ENCODE peak calls at places on chromosomes 4 and X, in five cellular contexts. A, C, N, I and H are unnamed samples.

GRCh38 chrX:153701706-153702105 is 14.0 kb downstream of the SLC6A8 start:
- DNase-seq in N (no peak), C (no peak), I (no peak), A (no peak), H (no peak)

GRCh38 chr4:58740897-58741296 is 1630.7 kb upstream of the IGFBP7 start:
- DNase-seq in N (no peak), C (no peak), A (no peak), I (no peak), H (no peak)

GRCh38 chrX:19225906-19226305 is 103.6 kb upstream of the ADGRG2 start:
- DNase-seq in C (no peak), N (no peak), A (no peak), I (no peak), H (peak; percentile 4)

GRCh38 chrX:11427082-11428033 is 134.1 kb downstream of the AMELX start:
- DNase-seq in N (no peak), A (no peak), I (no peak), C (no peak), H (no peak)

GRCh38 chr4:73614468-73614867 is 5.8 kb downstream of the RASSF6 start:
- DNase-seq in N (no peak), A (no peak), I (no peak), C (no peak), H (no peak)

GRCh38 chrX:13742397-13743176 is 8.0 kb downstream of the OFD1 start:
- DNase-seq in I (no peak), A (peak; percentile 21), C (peak; percentile 7), N (no peak), H (peak; percentile 12)

GRCh38 chrX:3520987-3521875 is 174.8 kb upstream of the MXRA5 start:
- DNase-seq in C (no peak), A (no peak), N (no peak), I (no peak), H (no peak)

GRCh38 chrX:44431206-44431605 is 87.7 kb upstream of the EFHC2 start:
- DNase-seq in A (no peak), N (no peak), I (no peak), C (no peak), H (no peak)

GRCh38 chrX:66919280-66919832 is 280.5 kb upstream of the EDA2R start:
- DNase-seq in N (no peak), A (no peak), C (no peak), I (no peak), H (no peak)

GRCh38 chrX:107871136-107871535 is 45.5 kb downstream of the MID2 start:
- DNase-seq in N (no peak), C (no peak), I (no peak), A (no peak), H (no peak)

GRCh38 chrX:147875866-147876596 is 35.7 kb upstream of the FMR1 start:
- DNase-seq in N (no peak), I (no peak), C (no peak), A (no peak), H (peak; percentile 20)